ENCODE peak calls at places on chromosomes 7 and 10, in five cellular contexts. Y, E, S, Q and N are unnamed samples.

GRCh38 chr10:118373786-118374185 is 31.7 kb upstream of the FAM204A start:
- DNase-seq in E (no peak), Q (no peak), S (no peak), Y (no peak), N (no peak)

GRCh38 chr7:37999673-38000072 is 79.2 kb downstream of the EPDR1 start:
- DNase-seq in Q (no peak), S (no peak), Y (no peak), E (no peak), N (no peak)

GRCh38 chr10:50577681-50578350 is 45.9 kb downstream of the SGMS1 start:
- DNase-seq in Y (no peak), Q (peak), E (no peak), S (no peak), N (no peak)

GRCh38 chr7:101121996-101122932 is 4.6 kb upstream of the SERPINE1 start:
- DNase-seq in S (peak), Q (no peak), Y (no peak), E (peak), N (peak)

GRCh38 chr10:97612386-97612785 is 20.9 kb downstream of the MORN4 start:
- DNase-seq in E (no peak), S (no peak), Y (no peak), Q (peak), N (no peak)

GRCh38 chr10:127612-128432 is 7.4 kb upstream of the ZMYND11 start:
- DNase-seq in Y (no peak), S (no peak), Q (no peak), E (no peak), N (no peak)

GRCh38 chr10:70053896-70054641 is 1.4 kb downstream of the MACROH2A2 start:
- DNase-seq in Y (peak), E (peak), S (peak), Q (peak), N (no peak)

GRCh38 chr10:10498781-10499180 is 518.9 kb upstream of the CELF2 start:
- DNase-seq in Q (no peak), E (no peak), Y (no peak), S (no peak), N (no peak)